ENCODE peak calls at places on chromosome 2, in seven cellular contexts. One of them, this sample, is unnamed.

GRCh38 chr2:147405651-147406050 is 439.2 kb upstream of the ACVR2A start:
- DNase-seq in astrocyte: no peak
- DNase-seq in C1 segment of cervical spinal cord: no peak
- DNase-seq in mesothelial cell of epicardium: no peak
- DNase-seq in stimulated activated naive CD8-positive, alpha-beta T cell treated with anti-CD3 and anti-CD28 coated beads, Interleukin-15, amount 100 ng/mL, for 72 hours: no peak
- DNase-seq in mesendoderm: no peak
- DNase-seq in activated naive CD4-positive, alpha-beta T cell: no peak
- DNase-seq in this sample: no peak

GRCh38 chr2:161484061-161484460 is 68.0 kb downstream of the TBR1 start:
- DNase-seq in astrocyte: no peak
- DNase-seq in C1 segment of cervical spinal cord: no peak
- DNase-seq in mesothelial cell of epicardium: no peak
- DNase-seq in stimulated activated naive CD8-positive, alpha-beta T cell treated with anti-CD3 and anti-CD28 coated beads, Interleukin-15, amount 100 ng/mL, for 72 hours: no peak
- DNase-seq in mesendoderm: no peak
- DNase-seq in activated naive CD4-positive, alpha-beta T cell: no peak
- DNase-seq in this sample: no peak

GRCh38 chr2:223090540-223091235 is 38.7 kb downstream of the KCNE4 start:
- DNase-seq in astrocyte: no peak
- DNase-seq in C1 segment of cervical spinal cord: no peak
- DNase-seq in mesothelial cell of epicardium: no peak
- DNase-seq in stimulated activated naive CD8-positive, alpha-beta T cell treated with anti-CD3 and anti-CD28 coated beads, Interleukin-15, amount 100 ng/mL, for 72 hours: no peak
- DNase-seq in mesendoderm: no peak
- DNase-seq in activated naive CD4-positive, alpha-beta T cell: no peak
- DNase-seq in this sample: no peak

GRCh38 chr2:70991742-70992141 is 2.9 kb downstream of the TEX261 start:
- DNase-seq in astrocyte: no peak
- DNase-seq in C1 segment of cervical spinal cord: no peak
- DNase-seq in mesothelial cell of epicardium: no peak
- DNase-seq in stimulated activated naive CD8-positive, alpha-beta T cell treated with anti-CD3 and anti-CD28 coated beads, Interleukin-15, amount 100 ng/mL, for 72 hours: no peak
- DNase-seq in mesendoderm: no peak
- DNase-seq in activated naive CD4-positive, alpha-beta T cell: no peak
- DNase-seq in this sample: no peak

GRCh38 chr2:20691076-20691708 is 24.2 kb downstream of the GDF7 start:
- DNase-seq in astrocyte: no peak
- DNase-seq in C1 segment of cervical spinal cord: no peak
- DNase-seq in mesothelial cell of epicardium: no peak
- DNase-seq in stimulated activated naive CD8-positive, alpha-beta T cell treated with anti-CD3 and anti-CD28 coated beads, Interleukin-15, amount 100 ng/mL, for 72 hours: no peak
- DNase-seq in mesendoderm: no peak
- DNase-seq in activated naive CD4-positive, alpha-beta T cell: no peak
- DNase-seq in this sample: no peak

GRCh38 chr2:85133751-85134254 is 611 bp downstream of the TCF7L1 start:
- DNase-seq in astrocyte: no peak
- DNase-seq in C1 segment of cervical spinal cord: no peak
- DNase-seq in mesothelial cell of epicardium: peak
- DNase-seq in stimulated activated naive CD8-positive, alpha-beta T cell treated with anti-CD3 and anti-CD28 coated beads, Interleukin-15, amount 100 ng/mL, for 72 hours: peak
- DNase-seq in mesendoderm: peak
- DNase-seq in activated naive CD4-positive, alpha-beta T cell: no peak
- DNase-seq in this sample: no peak

GRCh38 chr2:169799555-169799954 is 884 bp downstream of the SSB start:
- DNase-seq in astrocyte: peak
- DNase-seq in C1 segment of cervical spinal cord: no peak
- DNase-seq in mesothelial cell of epicardium: no peak
- DNase-seq in stimulated activated naive CD8-positive, alpha-beta T cell treated with anti-CD3 and anti-CD28 coated beads, Interleukin-15, amount 100 ng/mL, for 72 hours: peak
- DNase-seq in mesendoderm: peak
- DNase-seq in activated naive CD4-positive, alpha-beta T cell: no peak
- DNase-seq in this sample: no peak

GRCh38 chr2:46144133-46144800 is 152.9 kb upstream of the EPAS1 start:
- DNase-seq in astrocyte: no peak
- DNase-seq in C1 segment of cervical spinal cord: no peak
- DNase-seq in mesothelial cell of epicardium: no peak
- DNase-seq in stimulated activated naive CD8-positive, alpha-beta T cell treated with anti-CD3 and anti-CD28 coated beads, Interleukin-15, amount 100 ng/mL, for 72 hours: peak
- DNase-seq in mesendoderm: peak
- DNase-seq in activated naive CD4-positive, alpha-beta T cell: no peak
- DNase-seq in this sample: no peak

GRCh38 chr2:241741016-241741415 is 6.6 kb downstream of the D2HGDH start:
- DNase-seq in astrocyte: no peak
- DNase-seq in C1 segment of cervical spinal cord: no peak
- DNase-seq in mesothelial cell of epicardium: no peak
- DNase-seq in stimulated activated naive CD8-positive, alpha-beta T cell treated with anti-CD3 and anti-CD28 coated beads, Interleukin-15, amount 100 ng/mL, for 72 hours: peak
- DNase-seq in mesendoderm: no peak
- DNase-seq in activated naive CD4-positive, alpha-beta T cell: no peak
- DNase-seq in this sample: no peak

GRCh38 chr2:86035371-86035882 is 70.3 kb downstream of the POLR1A start:
- DNase-seq in astrocyte: no peak
- DNase-seq in C1 segment of cervical spinal cord: no peak
- DNase-seq in mesothelial cell of epicardium: no peak
- DNase-seq in stimulated activated naive CD8-positive, alpha-beta T cell treated with anti-CD3 and anti-CD28 coated beads, Interleukin-15, amount 100 ng/mL, for 72 hours: no peak
- DNase-seq in mesendoderm: no peak
- DNase-seq in activated naive CD4-positive, alpha-beta T cell: no peak
- DNase-seq in this sample: no peak

GRCh38 chr2:101560780-101561315 is 85.9 kb upstream of the RFX8 start:
- DNase-seq in astrocyte: no peak
- DNase-seq in C1 segment of cervical spinal cord: no peak
- DNase-seq in mesothelial cell of epicardium: no peak
- DNase-seq in stimulated activated naive CD8-positive, alpha-beta T cell treated with anti-CD3 and anti-CD28 coated beads, Interleukin-15, amount 100 ng/mL, for 72 hours: no peak
- DNase-seq in mesendoderm: no peak
- DNase-seq in activated naive CD4-positive, alpha-beta T cell: no peak
- DNase-seq in this sample: no peak

GRCh38 chr2:222878877-222879601 is 18.2 kb downstream of the ACSL3 start:
- DNase-seq in astrocyte: peak
- DNase-seq in C1 segment of cervical spinal cord: no peak
- DNase-seq in mesothelial cell of epicardium: no peak
- DNase-seq in stimulated activated naive CD8-positive, alpha-beta T cell treated with anti-CD3 and anti-CD28 coated beads, Interleukin-15, amount 100 ng/mL, for 72 hours: no peak
- DNase-seq in mesendoderm: no peak
- DNase-seq in activated naive CD4-positive, alpha-beta T cell: no peak
- DNase-seq in this sample: no peak

GRCh38 chr2:205700331-205701132 is 18.2 kb downstream of the NRP2 start:
- DNase-seq in astrocyte: peak
- DNase-seq in C1 segment of cervical spinal cord: no peak
- DNase-seq in mesothelial cell of epicardium: no peak
- DNase-seq in stimulated activated naive CD8-positive, alpha-beta T cell treated with anti-CD3 and anti-CD28 coated beads, Interleukin-15, amount 100 ng/mL, for 72 hours: no peak
- DNase-seq in mesendoderm: peak
- DNase-seq in activated naive CD4-positive, alpha-beta T cell: no peak
- DNase-seq in this sample: no peak

GRCh38 chr2:203683932-203684556 is 22.4 kb upstream of the CD28 start:
- DNase-seq in astrocyte: peak
- DNase-seq in C1 segment of cervical spinal cord: no peak
- DNase-seq in mesothelial cell of epicardium: no peak
- DNase-seq in stimulated activated naive CD8-positive, alpha-beta T cell treated with anti-CD3 and anti-CD28 coated beads, Interleukin-15, amount 100 ng/mL, for 72 hours: peak
- DNase-seq in mesendoderm: peak
- DNase-seq in activated naive CD4-positive, alpha-beta T cell: no peak
- DNase-seq in this sample: no peak

GRCh38 chr2:176844461-176844860 is 368.1 kb upstream of the HNRNPA3 start:
- DNase-seq in astrocyte: no peak
- DNase-seq in C1 segment of cervical spinal cord: no peak
- DNase-seq in mesothelial cell of epicardium: no peak
- DNase-seq in stimulated activated naive CD8-positive, alpha-beta T cell treated with anti-CD3 and anti-CD28 coated beads, Interleukin-15, amount 100 ng/mL, for 72 hours: no peak
- DNase-seq in mesendoderm: no peak
- DNase-seq in activated naive CD4-positive, alpha-beta T cell: no peak
- DNase-seq in this sample: no peak

GRCh38 chr2:133968446-133968845 is 285.4 kb upstream of the MGAT5 start:
- DNase-seq in astrocyte: no peak
- DNase-seq in C1 segment of cervical spinal cord: no peak
- DNase-seq in mesothelial cell of epicardium: no peak
- DNase-seq in stimulated activated naive CD8-positive, alpha-beta T cell treated with anti-CD3 and anti-CD28 coated beads, Interleukin-15, amount 100 ng/mL, for 72 hours: no peak
- DNase-seq in mesendoderm: no peak
- DNase-seq in activated naive CD4-positive, alpha-beta T cell: no peak
- DNase-seq in this sample: no peak

GRCh38 chr2:46870051-46870839 is 45.4 kb downstream of the MCFD2 start:
- DNase-seq in astrocyte: no peak
- DNase-seq in C1 segment of cervical spinal cord: no peak
- DNase-seq in mesothelial cell of epicardium: no peak
- DNase-seq in stimulated activated naive CD8-positive, alpha-beta T cell treated with anti-CD3 and anti-CD28 coated beads, Interleukin-15, amount 100 ng/mL, for 72 hours: peak
- DNase-seq in mesendoderm: no peak
- DNase-seq in activated naive CD4-positive, alpha-beta T cell: no peak
- DNase-seq in this sample: no peak

GRCh38 chr2:216911008-216911407 is 51.1 kb upstream of the TNP1 start:
- DNase-seq in astrocyte: no peak
- DNase-seq in C1 segment of cervical spinal cord: no peak
- DNase-seq in mesothelial cell of epicardium: no peak
- DNase-seq in stimulated activated naive CD8-positive, alpha-beta T cell treated with anti-CD3 and anti-CD28 coated beads, Interleukin-15, amount 100 ng/mL, for 72 hours: no peak
- DNase-seq in mesendoderm: no peak
- DNase-seq in activated naive CD4-positive, alpha-beta T cell: no peak
- DNase-seq in this sample: no peak

GRCh38 chr2:240622631-240623235 is 2.5 kb upstream of the GPR35 start:
- DNase-seq in astrocyte: no peak
- DNase-seq in C1 segment of cervical spinal cord: no peak
- DNase-seq in mesothelial cell of epicardium: peak
- DNase-seq in stimulated activated naive CD8-positive, alpha-beta T cell treated with anti-CD3 and anti-CD28 coated beads, Interleukin-15, amount 100 ng/mL, for 72 hours: peak
- DNase-seq in mesendoderm: no peak
- DNase-seq in activated naive CD4-positive, alpha-beta T cell: no peak
- DNase-seq in this sample: no peak

GRCh38 chr2:160837416-160837815 is 322.8 kb upstream of the TANK start:
- DNase-seq in astrocyte: peak
- DNase-seq in C1 segment of cervical spinal cord: no peak
- DNase-seq in mesothelial cell of epicardium: no peak
- DNase-seq in stimulated activated naive CD8-positive, alpha-beta T cell treated with anti-CD3 and anti-CD28 coated beads, Interleukin-15, amount 100 ng/mL, for 72 hours: no peak
- DNase-seq in mesendoderm: no peak
- DNase-seq in activated naive CD4-positive, alpha-beta T cell: no peak
- DNase-seq in this sample: no peak

GRCh38 chr2:108297436-108298141 is 8.9 kb downstream of the SULT1C2 start:
- DNase-seq in astrocyte: peak
- DNase-seq in C1 segment of cervical spinal cord: no peak
- DNase-seq in mesothelial cell of epicardium: no peak
- DNase-seq in stimulated activated naive CD8-positive, alpha-beta T cell treated with anti-CD3 and anti-CD28 coated beads, Interleukin-15, amount 100 ng/mL, for 72 hours: no peak
- DNase-seq in mesendoderm: no peak
- DNase-seq in activated naive CD4-positive, alpha-beta T cell: no peak
- DNase-seq in this sample: no peak

GRCh38 chr2:42298132-42298531 is 62.9 kb downstream of the COX7A2L start:
- DNase-seq in astrocyte: peak
- DNase-seq in C1 segment of cervical spinal cord: no peak
- DNase-seq in mesothelial cell of epicardium: no peak
- DNase-seq in stimulated activated naive CD8-positive, alpha-beta T cell treated with anti-CD3 and anti-CD28 coated beads, Interleukin-15, amount 100 ng/mL, for 72 hours: no peak
- DNase-seq in mesendoderm: no peak
- DNase-seq in activated naive CD4-positive, alpha-beta T cell: no peak
- DNase-seq in this sample: no peak

GRCh38 chr2:224178085-224178484 is 139.0 kb upstream of the SERPINE2 start:
- DNase-seq in astrocyte: peak
- DNase-seq in C1 segment of cervical spinal cord: no peak
- DNase-seq in mesothelial cell of epicardium: peak
- DNase-seq in stimulated activated naive CD8-positive, alpha-beta T cell treated with anti-CD3 and anti-CD28 coated beads, Interleukin-15, amount 100 ng/mL, for 72 hours: no peak
- DNase-seq in mesendoderm: no peak
- DNase-seq in activated naive CD4-positive, alpha-beta T cell: no peak
- DNase-seq in this sample: no peak

GRCh38 chr2:14749869-14750268 is 117.4 kb downstream of the LRATD1 start:
- DNase-seq in astrocyte: peak
- DNase-seq in C1 segment of cervical spinal cord: no peak
- DNase-seq in mesothelial cell of epicardium: no peak
- DNase-seq in stimulated activated naive CD8-positive, alpha-beta T cell treated with anti-CD3 and anti-CD28 coated beads, Interleukin-15, amount 100 ng/mL, for 72 hours: no peak
- DNase-seq in mesendoderm: no peak
- DNase-seq in activated naive CD4-positive, alpha-beta T cell: no peak
- DNase-seq in this sample: no peak

GRCh38 chr2:129862668-129863067 is 116.8 kb upstream of the RAB6C start:
- DNase-seq in astrocyte: no peak
- DNase-seq in C1 segment of cervical spinal cord: no peak
- DNase-seq in mesothelial cell of epicardium: no peak
- DNase-seq in stimulated activated naive CD8-positive, alpha-beta T cell treated with anti-CD3 and anti-CD28 coated beads, Interleukin-15, amount 100 ng/mL, for 72 hours: no peak
- DNase-seq in mesendoderm: peak
- DNase-seq in activated naive CD4-positive, alpha-beta T cell: no peak
- DNase-seq in this sample: no peak

GRCh38 chr2:215028231-215028630 is 110.2 kb downstream of the ABCA12 start:
- DNase-seq in astrocyte: peak
- DNase-seq in C1 segment of cervical spinal cord: no peak
- DNase-seq in mesothelial cell of epicardium: no peak
- DNase-seq in stimulated activated naive CD8-positive, alpha-beta T cell treated with anti-CD3 and anti-CD28 coated beads, Interleukin-15, amount 100 ng/mL, for 72 hours: no peak
- DNase-seq in mesendoderm: no peak
- DNase-seq in activated naive CD4-positive, alpha-beta T cell: no peak
- DNase-seq in this sample: no peak

GRCh38 chr2:217645891-217646290 is 356.9 kb downstream of the TNS1 start:
- DNase-seq in astrocyte: no peak
- DNase-seq in C1 segment of cervical spinal cord: no peak
- DNase-seq in mesothelial cell of epicardium: no peak
- DNase-seq in stimulated activated naive CD8-positive, alpha-beta T cell treated with anti-CD3 and anti-CD28 coated beads, Interleukin-15, amount 100 ng/mL, for 72 hours: no peak
- DNase-seq in mesendoderm: no peak
- DNase-seq in activated naive CD4-positive, alpha-beta T cell: no peak
- DNase-seq in this sample: no peak

GRCh38 chr2:1033058-1033457 is 82.4 kb downstream of the SNTG2 start:
- DNase-seq in astrocyte: no peak
- DNase-seq in C1 segment of cervical spinal cord: no peak
- DNase-seq in mesothelial cell of epicardium: no peak
- DNase-seq in stimulated activated naive CD8-positive, alpha-beta T cell treated with anti-CD3 and anti-CD28 coated beads, Interleukin-15, amount 100 ng/mL, for 72 hours: no peak
- DNase-seq in mesendoderm: no peak
- DNase-seq in activated naive CD4-positive, alpha-beta T cell: no peak
- DNase-seq in this sample: no peak

GRCh38 chr2:204871246-204871953 is 326.1 kb downstream of the PARD3B start:
- DNase-seq in astrocyte: peak
- DNase-seq in C1 segment of cervical spinal cord: no peak
- DNase-seq in mesothelial cell of epicardium: no peak
- DNase-seq in stimulated activated naive CD8-positive, alpha-beta T cell treated with anti-CD3 and anti-CD28 coated beads, Interleukin-15, amount 100 ng/mL, for 72 hours: no peak
- DNase-seq in mesendoderm: peak
- DNase-seq in activated naive CD4-positive, alpha-beta T cell: no peak
- DNase-seq in this sample: no peak

This sample was measured in NCI-H187.